ENCODE peak calls at places on chromosomes 2 and 18, in ten cellular contexts. J, I, H, N, B, W, X, Z, K and Y are unnamed samples.

GRCh38 chr2:20576598-20577115 is 74.2 kb downstream of the HS1BP3 start:
- DNase-seq in J (peak), I (no peak), H (no peak), N (no peak), B (no peak), W (no peak), X (no peak), Z (peak), K (no peak), Y (peak)

GRCh38 chr2:26843041-26843440 is 4.9 kb upstream of the DPYSL5 start:
- DNase-seq in J (no peak), I (no peak), H (no peak), N (no peak), B (no peak), W (no peak), X (no peak), Z (no peak), K (no peak), Y (no peak)

GRCh38 chr2:29159125-29159524 is 43.9 kb downstream of the CLIP4 start:
- DNase-seq in J (no peak), I (no peak), H (no peak), N (no peak), B (no peak), W (no peak), X (no peak), Z (no peak), K (no peak), Y (no peak)

GRCh38 chr2:208036357-208036756 is 11.0 kb upstream of the PLEKHM3 start:
- DNase-seq in J (no peak), I (no peak), H (no peak), N (no peak), B (no peak), W (no peak), X (no peak), Z (no peak), K (no peak), Y (no peak)

GRCh38 chr2:237432484-237433092 is 18.6 kb upstream of the COL6A3 start:
- DNase-seq in J (peak), I (peak), H (peak), N (no peak), B (peak), W (no peak), X (peak), Z (no peak), K (peak), Y (no peak)

GRCh38 chr2:44291281-44292248 is 16.3 kb downstream of the SLC3A1 start:
- DNase-seq in J (peak), I (peak), H (peak), N (no peak), B (no peak), W (no peak), X (no peak), Z (peak), K (peak), Y (peak)

GRCh38 chr2:141994066-141994465 is 136.8 kb downstream of the LRP1B start:
- DNase-seq in J (no peak), I (no peak), H (no peak), N (no peak), B (no peak), W (no peak), X (no peak), Z (no peak), K (no peak), Y (no peak)

GRCh38 chr2:210199186-210199765 is 26.0 kb downstream of the ACADL start:
- DNase-seq in J (no peak), I (peak), H (no peak), N (no peak), B (no peak), W (no peak), X (no peak), Z (no peak), K (peak), Y (no peak)

GRCh38 chr18:3055861-3056260 is 42.9 kb upstream of the LPIN2 start:
- DNase-seq in J (no peak), I (peak), H (no peak), N (no peak), B (no peak), W (no peak), X (no peak), Z (no peak), K (no peak), Y (no peak)

GRCh38 chr18:57175550-57175949 is 28.7 kb downstream of the BOD1L2 start:
- DNase-seq in J (no peak), I (no peak), H (no peak), N (no peak), B (no peak), W (peak), X (no peak), Z (no peak), K (no peak), Y (no peak)

GRCh38 chr2:197575987-197576386 is 60.1 kb downstream of the MOB4 start:
- DNase-seq in J (no peak), I (peak), H (no peak), N (peak), B (no peak), W (no peak), X (no peak), Z (no peak), K (peak), Y (no peak)

GRCh38 chr2:236376566-236377244 is 112.5 kb upstream of the ASB18 start:
- DNase-seq in J (no peak), I (no peak), H (no peak), N (no peak), B (no peak), W (peak), X (no peak), Z (no peak), K (no peak), Y (peak)

GRCh38 chr2:1855150-1855549 is 110.8 kb upstream of the PXDN start:
- DNase-seq in J (peak), I (peak), H (no peak), N (no peak), B (no peak), W (no peak), X (no peak), Z (no peak), K (peak), Y (no peak)

GRCh38 chr2:138777996-138778395 is 2.2 kb downstream of the NXPH2 start:
- DNase-seq in J (no peak), I (peak), H (no peak), N (no peak), B (no peak), W (no peak), X (no peak), Z (no peak), K (peak), Y (peak)

GRCh38 chr2:217167531-217167930 is 307.7 kb upstream of the TNP1 start:
- DNase-seq in J (no peak), I (peak), H (no peak), N (no peak), B (no peak), W (no peak), X (no peak), Z (no peak), K (no peak), Y (no peak)

GRCh38 chr18:13548944-13549878 is 177.1 kb downstream of the FAM210A start:
- DNase-seq in J (no peak), I (no peak), H (no peak), N (no peak), B (no peak), W (peak), X (no peak), Z (no peak), K (no peak), Y (peak)

GRCh38 chr2:28941008-28941407 is 40.1 kb upstream of the TOGARAM2 start:
- DNase-seq in J (no peak), I (no peak), H (no peak), N (no peak), B (no peak), W (no peak), X (no peak), Z (no peak), K (no peak), Y (no peak)

GRCh38 chr2:34104601-34105000 is 505.5 kb upstream of the FAM98A start:
- DNase-seq in J (no peak), I (peak), H (no peak), N (no peak), B (no peak), W (no peak), X (no peak), Z (no peak), K (no peak), Y (no peak)

GRCh38 chr2:226352941-226353558 is 446.6 kb downstream of the IRS1 start:
- DNase-seq in J (no peak), I (no peak), H (no peak), N (no peak), B (no peak), W (no peak), X (no peak), Z (no peak), K (no peak), Y (peak)

GRCh38 chr2:7709907-7710306 is 792.7 kb downstream of the RNF144A start:
- DNase-seq in J (no peak), I (peak), H (no peak), N (no peak), B (no peak), W (no peak), X (no peak), Z (no peak), K (no peak), Y (no peak)

GRCh38 chr2:232113821-232114220 is 152.3 kb downstream of the DIS3L2 start:
- DNase-seq in J (no peak), I (peak), H (no peak), N (no peak), B (no peak), W (no peak), X (no peak), Z (no peak), K (no peak), Y (no peak)

GRCh38 chr2:160061533-160062282 is 707 bp downstream of the PLA2R1 start:
- DNase-seq in J (no peak), I (no peak), H (no peak), N (peak), B (peak), W (no peak), X (no peak), Z (peak), K (no peak), Y (no peak)

GRCh38 chr18:25974630-25975077 is 115.8 kb downstream of the SS18 start:
- DNase-seq in J (no peak), I (no peak), H (no peak), N (no peak), B (no peak), W (no peak), X (no peak), Z (no peak), K (no peak), Y (no peak)

GRCh38 chr2:30266705-30267104 is 35.4 kb downstream of the LBH start:
- DNase-seq in J (no peak), I (no peak), H (no peak), N (no peak), B (no peak), W (no peak), X (no peak), Z (no peak), K (no peak), Y (no peak)

GRCh38 chr2:62042944-62043343 is 137.5 kb downstream of the COMMD1 start:
- DNase-seq in J (no peak), I (peak), H (no peak), N (no peak), B (no peak), W (no peak), X (no peak), Z (no peak), K (no peak), Y (peak)

GRCh38 chr2:229043681-229044080 is 227.4 kb downstream of the PID1 start:
- DNase-seq in J (no peak), I (no peak), H (no peak), N (no peak), B (no peak), W (no peak), X (no peak), Z (no peak), K (no peak), Y (no peak)

GRCh38 chr2:113219889-113220641 is 46.3 kb downstream of the PSD4 start:
- DNase-seq in J (peak), I (peak), H (no peak), N (peak), B (no peak), W (peak), X (no peak), Z (peak), K (peak), Y (no peak)

GRCh38 chr2:128642801-128643200 is 324.1 kb upstream of the HS6ST1 start:
- DNase-seq in J (peak), I (no peak), H (no peak), N (peak), B (no peak), W (peak), X (no peak), Z (no peak), K (no peak), Y (no peak)

GRCh38 chr2:240560084-240560479 is at the start of gene DUSP28:
- DNase-seq in J (peak), I (peak), H (peak), N (peak), B (peak), W (peak), X (peak), Z (peak), K (peak), Y (peak)

GRCh38 chr18:55458456-55459238 is 129.3 kb downstream of the TCF4 start:
- DNase-seq in J (no peak), I (no peak), H (no peak), N (no peak), B (no peak), W (no peak), X (no peak), Z (no peak), K (no peak), Y (no peak)

GRCh38 chr2:42957109-42958035 is 165.0 kb upstream of the HAAO start:
- DNase-seq in J (no peak), I (peak), H (no peak), N (no peak), B (no peak), W (no peak), X (no peak), Z (no peak), K (no peak), Y (no peak)

GRCh38 chr2:216665717-216666116 is 29.6 kb downstream of the IGFBP5 start:
- DNase-seq in J (no peak), I (no peak), H (no peak), N (no peak), B (no peak), W (no peak), X (no peak), Z (no peak), K (no peak), Y (no peak)

GRCh38 chr2:149169653-149170052 is 131.2 kb downstream of the LYPD6B start:
- DNase-seq in J (peak), I (peak), H (no peak), N (no peak), B (no peak), W (no peak), X (no peak), Z (peak), K (no peak), Y (peak)

GRCh38 chr18:9173770-9174233 is 37.2 kb downstream of the ANKRD12 start:
- DNase-seq in J (no peak), I (no peak), H (no peak), N (no peak), B (no peak), W (no peak), X (no peak), Z (no peak), K (no peak), Y (no peak)

GRCh38 chr18:2709316-2709715 is 53.8 kb downstream of the SMCHD1 start:
- DNase-seq in J (no peak), I (peak), H (no peak), N (no peak), B (no peak), W (no peak), X (no peak), Z (no peak), K (no peak), Y (no peak)

GRCh38 chr2:200306969-200307811 is 697 bp downstream of the SPATS2L start:
- DNase-seq in J (peak), I (peak), H (no peak), N (peak), B (peak), W (peak), X (no peak), Z (peak), K (peak), Y (no peak)

GRCh38 chr2:158560259-158560658 is 103.5 kb downstream of the PKP4 start:
- DNase-seq in J (no peak), I (no peak), H (no peak), N (no peak), B (no peak), W (no peak), X (no peak), Z (no peak), K (no peak), Y (no peak)

GRCh38 chr18:63701952-63702351 is 808 bp upstream of the SERPINB11 start:
- DNase-seq in J (no peak), I (peak), H (no peak), N (no peak), B (no peak), W (no peak), X (no peak), Z (no peak), K (no peak), Y (no peak)

GRCh38 chr18:54787616-54788015 is 40.7 kb upstream of the RAB27B start:
- DNase-seq in J (no peak), I (peak), H (peak), N (no peak), B (no peak), W (no peak), X (no peak), Z (no peak), K (peak), Y (no peak)

GRCh38 chr2:36333350-36334012 is 22.1 kb upstream of the CRIM1 start:
- DNase-seq in J (no peak), I (no peak), H (no peak), N (no peak), B (no peak), W (no peak), X (no peak), Z (no peak), K (no peak), Y (no peak)
- TF ChIP-seq CTCF in J (no peak), I (no peak), H (no peak), N (no peak), B (no peak), W (no peak), X (no peak), Z (no peak), K (no peak), Y (peak)

GRCh38 chr2:64646007-64646880 is 7.5 kb downstream of the SERTAD2 start:
- DNase-seq in J (peak), I (peak), H (no peak), N (peak), B (peak), W (peak), X (peak), Z (peak), K (peak), Y (no peak)

GRCh38 chr2:64641585-64641984 is 12.1 kb downstream of the SERTAD2 start:
- DNase-seq in J (no peak), I (no peak), H (no peak), N (no peak), B (peak), W (peak), X (no peak), Z (no peak), K (no peak), Y (no peak)

GRCh38 chr2:64643838-64644219 is 9.9 kb downstream of the SERTAD2 start:
- DNase-seq in J (no peak), I (no peak), H (no peak), N (no peak), B (no peak), W (peak), X (no peak), Z (no peak), K (no peak), Y (no peak)

GRCh38 chr2:64644240-64645013 is 9.3 kb downstream of the SERTAD2 start:
- DNase-seq in J (peak), I (peak), H (peak), N (peak), B (peak), W (peak), X (peak), Z (peak), K (peak), Y (no peak)

GRCh38 chr2:64645014-64645418 is 8.7 kb downstream of the SERTAD2 start:
- DNase-seq in J (peak), I (peak), H (no peak), N (peak), B (peak), W (peak), X (peak), Z (peak), K (peak), Y (no peak)
- H3K4me3 ChIP-seq in J (peak), I (peak), H (peak), N (peak), B (peak), W (peak), X (peak), Z (peak), K (peak), Y (peak)

GRCh38 chr18:58334061-58334460 is 290.0 kb downstream of the NEDD4L start:
- DNase-seq in J (no peak), I (no peak), H (no peak), N (no peak), B (no peak), W (no peak), X (no peak), Z (no peak), K (no peak), Y (no peak)

GRCh38 chr18:58337285-58337684 is 291.6 kb downstream of the ALPK2 start:
- DNase-seq in J (no peak), I (no peak), H (no peak), N (no peak), B (no peak), W (no peak), X (no peak), Z (no peak), K (no peak), Y (no peak)

GRCh38 chr18:58336605-58337004 is 292.3 kb downstream of the ALPK2 start:
- DNase-seq in J (no peak), I (peak), H (no peak), N (no peak), B (no peak), W (no peak), X (no peak), Z (no peak), K (peak), Y (no peak)

GRCh38 chr18:58335223-58335622 is 291.2 kb downstream of the NEDD4L start:
- DNase-seq in J (no peak), I (no peak), H (no peak), N (no peak), B (no peak), W (no peak), X (no peak), Z (no peak), K (no peak), Y (no peak)

DNA sequence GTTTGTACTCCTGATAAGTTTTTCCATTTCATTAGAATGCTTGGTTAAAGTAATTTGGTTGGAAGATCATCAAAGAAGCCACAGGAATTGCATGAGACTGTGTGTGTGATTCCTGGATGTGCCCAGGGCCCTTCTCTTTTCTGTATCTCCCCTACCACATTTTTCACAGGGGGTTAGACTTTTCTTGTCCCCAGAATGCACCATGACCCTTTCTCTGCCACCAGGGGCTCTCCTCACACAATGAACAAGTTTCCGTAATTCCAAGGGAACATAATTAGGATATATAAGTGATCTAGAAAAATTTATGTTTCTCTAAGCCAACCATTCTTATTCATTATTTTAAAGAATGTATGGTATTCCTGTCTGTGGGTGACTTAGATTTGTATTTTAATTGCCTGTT is 291.8 kb downstream of the NEDD4L start:
- DNase-seq in J (no peak), I (peak), H (no peak), N (no peak), B (no peak), W (no peak), X (no peak), Z (no peak), K (peak), Y (no peak)
- TF ChIP-seq CTCF in J (no peak), I (peak), H (peak), N (no peak), B (no peak), W (no peak), X (no peak), Z (no peak), K (peak), Y (no peak)

GRCh38 chr2:101124684-101125366 is 26.4 kb downstream of the TBC1D8 start:
- DNase-seq in J (peak), I (peak), H (peak), N (peak), B (no peak), W (peak), X (no peak), Z (peak), K (peak), Y (no peak)
- H3K4me3 ChIP-seq in J (peak), I (no peak), H (no peak), N (no peak), B (no peak), W (no peak), X (no peak), Z (no peak), K (no peak), Y (no peak)

GRCh38 chr2:195018462-195018861 is 638.6 kb upstream of the SLC39A10 start:
- DNase-seq in J (no peak), I (no peak), H (no peak), N (no peak), B (no peak), W (no peak), X (no peak), Z (no peak), K (no peak), Y (peak)
- TF ChIP-seq CTCF in J (no peak), I (no peak), H (no peak), N (no peak), B (no peak), W (no peak), X (no peak), Z (no peak), K (no peak), Y (no peak)

GRCh38 chr2:25132693-25133092 is 35.7 kb downstream of the POMC start:
- DNase-seq in J (no peak), I (no peak), H (no peak), N (no peak), B (no peak), W (no peak), X (no peak), Z (no peak), K (no peak), Y (no peak)

GRCh38 chr2:25131567-25132295 is 36.6 kb downstream of the POMC start:
- DNase-seq in J (peak), I (no peak), H (no peak), N (no peak), B (peak), W (no peak), X (peak), Z (peak), K (no peak), Y (no peak)

GRCh38 chr2:25129901-25130520 is 38.4 kb downstream of the POMC start:
- DNase-seq in J (no peak), I (no peak), H (no peak), N (no peak), B (peak), W (no peak), X (no peak), Z (no peak), K (no peak), Y (no peak)

GRCh38 chr2:25132296-25132630 is 36.1 kb downstream of the POMC start:
- DNase-seq in J (no peak), I (peak), H (no peak), N (no peak), B (no peak), W (no peak), X (no peak), Z (no peak), K (no peak), Y (no peak)

GRCh38 chr2:25131253-25131566 is 37.2 kb downstream of the POMC start:
- DNase-seq in J (no peak), I (no peak), H (no peak), N (no peak), B (peak), W (no peak), X (no peak), Z (no peak), K (no peak), Y (no peak)
- H3K4me3 ChIP-seq in J (peak), I (no peak), H (no peak), N (no peak), B (peak), W (no peak), X (no peak), Z (peak), K (no peak), Y (no peak)